ENCODE peak calls at places on chromosomes 3 and 15, in eight cellular contexts. One of them, this sample, is unnamed.

GRCh38 chr3:126971891-126972351 is 11.0 kb upstream of the PLXNA1 start:
- DNase-seq in heart right ventricle: peak
- DNase-seq in HL-60: no peak
- DNase-seq in fibroblast of mammary gland: peak
- DNase-seq in IMR-90: peak
- DNase-seq in right lobe of liver: peak
- DNase-seq in spleen: no peak
- DNase-seq in upper lobe of left lung: peak
- DNase-seq in this sample: no peak

GRCh38 chr3:28317438-28318022 is 31.0 kb upstream of the ZCWPW2 start:
- DNase-seq in heart right ventricle: no peak
- DNase-seq in HL-60: peak
- DNase-seq in fibroblast of mammary gland: peak
- DNase-seq in IMR-90: peak
- DNase-seq in right lobe of liver: no peak
- DNase-seq in spleen: no peak
- DNase-seq in upper lobe of left lung: no peak
- DNase-seq in this sample: no peak

GRCh38 chr3:69214241-69214640 is 91.8 kb upstream of the LMOD3 start:
- DNase-seq in heart right ventricle: no peak
- DNase-seq in HL-60: no peak
- DNase-seq in fibroblast of mammary gland: no peak
- DNase-seq in IMR-90: no peak
- DNase-seq in right lobe of liver: no peak
- DNase-seq in spleen: no peak
- DNase-seq in upper lobe of left lung: no peak
- DNase-seq in this sample: no peak

GRCh38 chr3:124587053-124587408 is 143.2 kb upstream of the UMPS start:
- DNase-seq in heart right ventricle: no peak
- DNase-seq in HL-60: no peak
- DNase-seq in fibroblast of mammary gland: peak
- DNase-seq in IMR-90: no peak
- DNase-seq in right lobe of liver: no peak
- DNase-seq in spleen: no peak
- DNase-seq in upper lobe of left lung: no peak
- DNase-seq in this sample: no peak

GRCh38 chr3:153958635-153959320 is 162.4 kb upstream of the ARHGEF26 start:
- DNase-seq in heart right ventricle: no peak
- DNase-seq in HL-60: no peak
- DNase-seq in fibroblast of mammary gland: peak
- DNase-seq in IMR-90: no peak
- DNase-seq in right lobe of liver: no peak
- DNase-seq in spleen: no peak
- DNase-seq in upper lobe of left lung: no peak
- DNase-seq in this sample: no peak

GRCh38 chr15:80404719-80405553 is 754 bp downstream of the ARNT2 start:
- DNase-seq in heart right ventricle: peak
- DNase-seq in HL-60: no peak
- DNase-seq in fibroblast of mammary gland: peak
- DNase-seq in IMR-90: peak
- DNase-seq in right lobe of liver: peak
- DNase-seq in spleen: no peak
- DNase-seq in upper lobe of left lung: peak
- DNase-seq in this sample: no peak

GRCh38 chr3:9838856-9839255 is 5.0 kb downstream of the RPUSD3 start:
- DNase-seq in heart right ventricle: no peak
- DNase-seq in HL-60: no peak
- DNase-seq in fibroblast of mammary gland: no peak
- DNase-seq in IMR-90: no peak
- DNase-seq in right lobe of liver: no peak
- DNase-seq in spleen: no peak
- DNase-seq in upper lobe of left lung: no peak
- DNase-seq in this sample: no peak

GRCh38 chr3:62319570-62320243 is 53.6 kb downstream of the FEZF2 start:
- DNase-seq in heart right ventricle: no peak
- DNase-seq in HL-60: no peak
- DNase-seq in fibroblast of mammary gland: no peak
- DNase-seq in IMR-90: no peak
- DNase-seq in right lobe of liver: no peak
- DNase-seq in spleen: no peak
- DNase-seq in upper lobe of left lung: no peak
- DNase-seq in this sample: no peak

GRCh38 chr15:38075466-38075865 is 141.0 kb downstream of the TMCO5A start:
- DNase-seq in heart right ventricle: no peak
- DNase-seq in HL-60: no peak
- DNase-seq in fibroblast of mammary gland: no peak
- DNase-seq in IMR-90: no peak
- DNase-seq in right lobe of liver: no peak
- DNase-seq in spleen: no peak
- DNase-seq in upper lobe of left lung: no peak
- DNase-seq in this sample: no peak

GRCh38 chr15:73747847-73748605 is 5.1 kb downstream of the INSYN1 start:
- DNase-seq in heart right ventricle: no peak
- DNase-seq in HL-60: no peak
- DNase-seq in fibroblast of mammary gland: no peak
- DNase-seq in IMR-90: no peak
- DNase-seq in right lobe of liver: no peak
- DNase-seq in spleen: no peak
- DNase-seq in upper lobe of left lung: no peak
- DNase-seq in this sample: no peak

GRCh38 chr15:68230157-68231100 is 901 bp upstream of the CLN6 start:
- DNase-seq in heart right ventricle: no peak
- DNase-seq in HL-60: no peak
- DNase-seq in fibroblast of mammary gland: peak
- DNase-seq in IMR-90: peak
- DNase-seq in right lobe of liver: no peak
- DNase-seq in spleen: no peak
- DNase-seq in upper lobe of left lung: no peak
- DNase-seq in this sample: no peak

GRCh38 chr15:64146885-64147681 is 4.4 kb upstream of the SNX22 start:
- DNase-seq in heart right ventricle: no peak
- DNase-seq in HL-60: no peak
- DNase-seq in fibroblast of mammary gland: no peak
- DNase-seq in IMR-90: peak
- DNase-seq in right lobe of liver: no peak
- DNase-seq in spleen: no peak
- DNase-seq in upper lobe of left lung: peak
- DNase-seq in this sample: no peak

GRCh38 chr15:42494998-42495360 is 455 bp upstream of the SNAP23 start:
- DNase-seq in heart right ventricle: peak
- DNase-seq in HL-60: no peak
- DNase-seq in fibroblast of mammary gland: peak
- DNase-seq in IMR-90: peak
- DNase-seq in right lobe of liver: peak
- DNase-seq in spleen: no peak
- DNase-seq in upper lobe of left lung: no peak
- DNase-seq in this sample: peak

GRCh38 chr3:179852117-179852886 is 184.4 kb downstream of the PEX5L start:
- DNase-seq in heart right ventricle: no peak
- DNase-seq in HL-60: peak
- DNase-seq in fibroblast of mammary gland: peak
- DNase-seq in IMR-90: peak
- DNase-seq in right lobe of liver: no peak
- DNase-seq in spleen: no peak
- DNase-seq in upper lobe of left lung: no peak
- DNase-seq in this sample: no peak

GRCh38 chr3:55817177-55817576 is 330.1 kb upstream of the WNT5A start:
- DNase-seq in heart right ventricle: no peak
- DNase-seq in HL-60: no peak
- DNase-seq in fibroblast of mammary gland: no peak
- DNase-seq in IMR-90: no peak
- DNase-seq in right lobe of liver: no peak
- DNase-seq in spleen: no peak
- DNase-seq in upper lobe of left lung: no peak
- DNase-seq in this sample: no peak
- TF ChIP-seq CTCF in heart right ventricle: no peak
- TF ChIP-seq CTCF in HL-60: no peak
- TF ChIP-seq CTCF in fibroblast of mammary gland: no peak
- TF ChIP-seq CTCF in IMR-90: no peak
- TF ChIP-seq CTCF in right lobe of liver: no peak
- TF ChIP-seq CTCF in spleen: no peak
- TF ChIP-seq CTCF in upper lobe of left lung: no peak
- TF ChIP-seq CTCF in this sample: no peak

DNA sequence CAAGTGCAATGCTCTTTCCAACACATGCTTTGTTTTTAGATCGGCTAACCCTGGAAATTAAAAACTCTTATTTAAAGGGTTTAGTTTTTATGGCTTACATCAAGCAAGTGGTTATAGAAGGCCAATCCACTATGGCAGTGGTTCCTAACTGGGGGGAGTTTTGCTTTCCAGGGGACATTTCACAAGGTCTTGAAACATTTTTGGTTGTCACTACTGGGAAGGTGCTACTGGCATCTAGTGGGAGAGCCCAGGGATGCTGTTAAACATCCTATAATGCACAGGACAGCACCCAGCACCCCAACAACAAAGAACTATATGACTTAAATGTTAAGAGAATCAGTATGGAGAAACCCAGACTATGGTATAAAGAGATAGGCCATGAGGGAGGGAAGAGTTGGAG is 439.0 kb downstream of the NTRK3 start:
- DNase-seq in heart right ventricle: no peak
- DNase-seq in HL-60: no peak
- DNase-seq in fibroblast of mammary gland: no peak
- DNase-seq in IMR-90: peak
- DNase-seq in right lobe of liver: no peak
- DNase-seq in spleen: no peak
- DNase-seq in upper lobe of left lung: no peak
- DNase-seq in this sample: no peak
- TF ChIP-seq CTCF in heart right ventricle: no peak
- TF ChIP-seq CTCF in HL-60: no peak
- TF ChIP-seq CTCF in fibroblast of mammary gland: no peak
- TF ChIP-seq CTCF in IMR-90: peak
- TF ChIP-seq CTCF in right lobe of liver: no peak
- TF ChIP-seq CTCF in spleen: no peak
- TF ChIP-seq CTCF in upper lobe of left lung: no peak
- TF ChIP-seq CTCF in this sample: no peak

DNA sequence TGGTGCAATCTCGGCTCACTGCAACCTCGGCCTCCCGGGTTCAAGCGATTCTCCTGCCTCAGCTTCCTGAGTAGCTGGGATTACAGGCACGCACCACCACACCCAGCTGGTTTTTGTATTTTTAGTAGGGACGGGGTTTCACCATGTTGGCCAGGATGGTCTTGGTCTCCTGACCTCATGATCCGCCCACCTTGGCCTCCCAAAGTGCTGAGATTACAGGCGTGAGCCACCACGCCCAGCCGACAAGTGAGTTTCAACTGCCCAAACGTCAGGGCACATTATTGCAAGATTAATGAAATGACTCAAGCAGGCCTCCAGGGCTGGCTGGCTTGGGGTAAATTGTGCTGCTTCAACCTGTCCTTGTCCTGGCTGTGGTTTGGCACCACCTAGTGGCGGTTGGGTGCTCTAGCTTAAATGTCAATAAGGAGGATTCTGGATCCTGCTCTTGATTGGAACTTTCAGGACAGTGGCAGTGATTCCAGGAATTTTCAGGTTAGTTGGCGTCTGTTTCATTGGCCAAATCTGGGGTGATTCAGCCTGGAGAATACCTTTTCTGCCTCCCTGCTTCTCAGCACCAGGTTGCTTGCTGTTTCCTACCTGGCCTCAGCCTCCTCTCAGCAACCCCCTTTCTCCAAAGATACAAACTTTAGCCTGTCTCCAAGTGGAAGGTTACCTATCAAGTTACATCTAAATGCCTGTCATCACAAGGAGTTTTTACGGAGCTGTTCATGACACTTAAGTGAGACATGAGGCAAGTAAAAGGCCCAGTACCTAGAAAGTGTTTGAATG is 32.4 kb upstream of the SACM1L start:
- DNase-seq in heart right ventricle: peak
- DNase-seq in HL-60: peak
- DNase-seq in fibroblast of mammary gland: peak
- DNase-seq in IMR-90: peak
- DNase-seq in right lobe of liver: peak
- DNase-seq in spleen: peak
- DNase-seq in upper lobe of left lung: no peak
- DNase-seq in this sample: peak
- TF ChIP-seq CTCF in heart right ventricle: peak
- TF ChIP-seq CTCF in HL-60: peak
- TF ChIP-seq CTCF in fibroblast of mammary gland: peak
- TF ChIP-seq CTCF in IMR-90: peak
- TF ChIP-seq CTCF in right lobe of liver: peak
- TF ChIP-seq CTCF in spleen: peak
- TF ChIP-seq CTCF in upper lobe of left lung: peak
- TF ChIP-seq CTCF in this sample: peak

GRCh38 chr3:121552797-121553196 is 7.0 kb upstream of the POLQ start:
- DNase-seq in heart right ventricle: no peak
- DNase-seq in HL-60: no peak
- DNase-seq in fibroblast of mammary gland: no peak
- DNase-seq in IMR-90: no peak
- DNase-seq in right lobe of liver: no peak
- DNase-seq in spleen: no peak
- DNase-seq in upper lobe of left lung: no peak
- DNase-seq in this sample: no peak

GRCh38 chr3:121557426-121557934 is 10.3 kb upstream of the ARGFX start:
- DNase-seq in heart right ventricle: no peak
- DNase-seq in HL-60: no peak
- DNase-seq in fibroblast of mammary gland: no peak
- DNase-seq in IMR-90: no peak
- DNase-seq in right lobe of liver: no peak
- DNase-seq in spleen: no peak
- DNase-seq in upper lobe of left lung: no peak
- DNase-seq in this sample: no peak

DNA sequence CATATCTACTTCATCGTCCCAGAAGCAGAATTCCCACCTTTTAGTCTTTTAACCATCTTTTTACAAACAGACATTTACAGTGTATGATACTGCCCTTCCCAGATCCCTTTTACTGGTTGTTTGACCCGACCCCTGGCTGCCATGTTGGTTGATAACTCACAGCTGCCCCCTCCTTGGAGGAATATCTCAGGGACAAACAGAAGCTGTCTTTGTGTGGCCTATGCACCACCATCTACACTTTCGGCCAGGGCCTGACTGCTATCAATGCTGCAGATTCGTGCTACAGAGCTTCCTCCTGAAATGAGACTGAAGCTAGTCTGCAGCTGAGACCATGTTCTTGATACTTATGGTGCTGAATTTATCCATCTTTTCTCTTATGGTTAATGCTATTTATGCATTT is 6.6 kb upstream of the POLQ start:
- DNase-seq in heart right ventricle: no peak
- DNase-seq in HL-60: no peak
- DNase-seq in fibroblast of mammary gland: no peak
- DNase-seq in IMR-90: no peak
- DNase-seq in right lobe of liver: no peak
- DNase-seq in spleen: no peak
- DNase-seq in upper lobe of left lung: no peak
- DNase-seq in this sample: no peak
- TF ChIP-seq CTCF in heart right ventricle: no peak
- TF ChIP-seq CTCF in HL-60: no peak
- TF ChIP-seq CTCF in fibroblast of mammary gland: no peak
- TF ChIP-seq CTCF in IMR-90: no peak
- TF ChIP-seq CTCF in right lobe of liver: no peak
- TF ChIP-seq CTCF in spleen: no peak
- TF ChIP-seq CTCF in upper lobe of left lung: no peak
- TF ChIP-seq CTCF in this sample: no peak

GRCh38 chr15:27897481-27897880 is 201.6 kb downstream of the OCA2 start:
- DNase-seq in heart right ventricle: no peak
- DNase-seq in HL-60: no peak
- DNase-seq in fibroblast of mammary gland: no peak
- DNase-seq in IMR-90: no peak
- DNase-seq in right lobe of liver: no peak
- DNase-seq in spleen: no peak
- DNase-seq in upper lobe of left lung: peak
- DNase-seq in this sample: no peak
- TF ChIP-seq CTCF in heart right ventricle: no peak
- TF ChIP-seq CTCF in HL-60: no peak
- TF ChIP-seq CTCF in fibroblast of mammary gland: no peak
- TF ChIP-seq CTCF in IMR-90: no peak
- TF ChIP-seq CTCF in right lobe of liver: no peak
- TF ChIP-seq CTCF in spleen: no peak
- TF ChIP-seq CTCF in upper lobe of left lung: no peak
- TF ChIP-seq CTCF in this sample: no peak